ENCODE peak calls at places on chromosomes 3 and 15, in ten cellular contexts. D is transverse colon, K is breast epithelium, Z is stomach, S is spleen, E is lower leg skin, V is adrenal gland, H is Peyer's patch, P is A549, A is HepG2. J is an unnamed sample.

GRCh38 chr15:49468440-49468839 is 45.4 kb downstream of the FGF7 start:
- DNase-seq in H (no peak), Z (no peak), P (no peak), A (peak), K (no peak), S (no peak), D (no peak), E (peak), V (no peak), J (no peak)

GRCh38 chr3:55750525-55750924 is 263.4 kb upstream of the WNT5A start:
- DNase-seq in P (peak), E (no peak), K (peak), V (no peak), D (peak), Z (no peak), H (no peak), S (no peak), A (no peak), J (no peak)

GRCh38 chr3:136931587-136931986 is 26.2 kb upstream of the IL20RB start:
- DNase-seq in A (no peak), P (peak), H (no peak), S (no peak), Z (no peak), V (no peak), D (peak), E (no peak), K (no peak), J (no peak)

GRCh38 chr3:177810162-177810623 is 612.9 kb upstream of the TBL1XR1 start:
- DNase-seq in E (no peak), P (peak), K (no peak), V (no peak), H (no peak), Z (no peak), A (peak), S (no peak), D (no peak), J (no peak)

GRCh38 chr3:136957751-136958288 is at the start of gene IL20RB:
- DNase-seq in S (no peak), V (no peak), P (peak), E (peak), D (no peak), A (no peak), K (no peak), H (no peak), Z (no peak), J (no peak)

GRCh38 chr3:115825046-115825445 is 201.7 kb downstream of the GAP43 start:
- DNase-seq in P (no peak), A (peak), K (no peak), V (no peak), H (no peak), D (no peak), S (no peak), Z (no peak), E (no peak), J (no peak)

GRCh38 chr3:56788506-56788905 is 13.2 kb downstream of the ARHGEF3 start:
- DNase-seq in A (no peak), Z (no peak), K (no peak), P (no peak), S (no peak), V (no peak), E (no peak), D (no peak), H (no peak), J (no peak)

GRCh38 chr3:155034786-155035185 is 45.3 kb upstream of the MME start:
- DNase-seq in D (no peak), K (no peak), E (no peak), V (no peak), S (no peak), A (no peak), H (no peak), Z (no peak), P (no peak), J (no peak)

GRCh38 chr3:178562869-178563232 is 26.6 kb downstream of the KCNMB2 start:
- DNase-seq in E (no peak), H (no peak), K (no peak), V (no peak), P (no peak), D (no peak), S (no peak), Z (no peak), A (no peak), J (no peak)

GRCh38 chr15:69456208-69457166 is 3.9 kb downstream of the RPLP1 start:
- DNase-seq in V (no peak), D (no peak), S (no peak), P (no peak), Z (no peak), H (no peak), A (no peak), K (no peak), E (no peak), J (no peak)

GRCh38 chr3:132347095-132347494 is 29.9 kb downstream of the ACP3 start:
- DNase-seq in Z (peak), H (no peak), E (no peak), K (no peak), D (no peak), P (peak), A (peak), V (peak), S (no peak), J (no peak)

GRCh38 chr3:108022316-108023150 is 68.3 kb downstream of the CD47 start:
- DNase-seq in Z (no peak), E (no peak), S (no peak), D (no peak), P (no peak), V (no peak), K (no peak), A (no peak), H (no peak), J (no peak)

GRCh38 chr3:105284876-105285275 is 81.8 kb upstream of the ALCAM start:
- DNase-seq in P (no peak), V (no peak), Z (no peak), H (no peak), K (no peak), S (no peak), D (no peak), A (no peak), E (no peak), J (no peak)

GRCh38 chr3:170419301-170420087 is 826 bp downstream of the CLDN11 start:
- DNase-seq in S (peak), D (no peak), H (no peak), K (peak), A (no peak), V (no peak), E (no peak), P (no peak), Z (no peak), J (peak)

GRCh38 chr3:100726706-100727105 is 17.4 kb downstream of the TFG start:
- DNase-seq in H (no peak), D (no peak), V (no peak), E (no peak), K (no peak), A (no peak), P (no peak), S (no peak), Z (no peak), J (no peak)

GRCh38 chr3:69806735-69807438 is 67.6 kb downstream of the MITF start:
- DNase-seq in Z (no peak), S (no peak), E (no peak), H (no peak), V (no peak), A (no peak), K (no peak), P (no peak), D (no peak), J (no peak)

GRCh38 chr3:30302027-30302426 is 304.4 kb upstream of the TGFBR2 start:
- DNase-seq in S (no peak), H (no peak), Z (no peak), K (no peak), E (no peak), P (peak), A (peak), D (no peak), V (no peak), J (no peak)

GRCh38 chr3:25554376-25554775 is 110.3 kb downstream of the TOP2B start:
- DNase-seq in S (no peak), E (no peak), A (no peak), Z (no peak), D (no peak), K (no peak), P (no peak), H (no peak), V (no peak), J (no peak)

GRCh38 chr3:86993704-86994103 is 2.8 kb upstream of the VGLL3 start:
- DNase-seq in K (no peak), Z (no peak), D (no peak), A (no peak), H (no peak), E (no peak), V (no peak), P (peak), S (no peak), J (no peak)

GRCh38 chr3:115922681-115923347 is 299.5 kb downstream of the GAP43 start:
- DNase-seq in D (no peak), Z (no peak), A (peak), H (no peak), K (no peak), P (peak), E (no peak), V (no peak), S (no peak), J (no peak)

GRCh38 chr3:119463171-119464169 is at the start of gene TMEM39A:
- DNase-seq in Z (peak), A (peak), V (peak), S (peak), D (peak), H (peak), E (peak), P (peak), K (peak), J (peak)
- TF ChIP-seq POLR2A in Z (no peak), A (peak), V (peak), S (peak), D (peak), H (peak), E (no peak), P (peak), K (peak), J (peak)

DNA sequence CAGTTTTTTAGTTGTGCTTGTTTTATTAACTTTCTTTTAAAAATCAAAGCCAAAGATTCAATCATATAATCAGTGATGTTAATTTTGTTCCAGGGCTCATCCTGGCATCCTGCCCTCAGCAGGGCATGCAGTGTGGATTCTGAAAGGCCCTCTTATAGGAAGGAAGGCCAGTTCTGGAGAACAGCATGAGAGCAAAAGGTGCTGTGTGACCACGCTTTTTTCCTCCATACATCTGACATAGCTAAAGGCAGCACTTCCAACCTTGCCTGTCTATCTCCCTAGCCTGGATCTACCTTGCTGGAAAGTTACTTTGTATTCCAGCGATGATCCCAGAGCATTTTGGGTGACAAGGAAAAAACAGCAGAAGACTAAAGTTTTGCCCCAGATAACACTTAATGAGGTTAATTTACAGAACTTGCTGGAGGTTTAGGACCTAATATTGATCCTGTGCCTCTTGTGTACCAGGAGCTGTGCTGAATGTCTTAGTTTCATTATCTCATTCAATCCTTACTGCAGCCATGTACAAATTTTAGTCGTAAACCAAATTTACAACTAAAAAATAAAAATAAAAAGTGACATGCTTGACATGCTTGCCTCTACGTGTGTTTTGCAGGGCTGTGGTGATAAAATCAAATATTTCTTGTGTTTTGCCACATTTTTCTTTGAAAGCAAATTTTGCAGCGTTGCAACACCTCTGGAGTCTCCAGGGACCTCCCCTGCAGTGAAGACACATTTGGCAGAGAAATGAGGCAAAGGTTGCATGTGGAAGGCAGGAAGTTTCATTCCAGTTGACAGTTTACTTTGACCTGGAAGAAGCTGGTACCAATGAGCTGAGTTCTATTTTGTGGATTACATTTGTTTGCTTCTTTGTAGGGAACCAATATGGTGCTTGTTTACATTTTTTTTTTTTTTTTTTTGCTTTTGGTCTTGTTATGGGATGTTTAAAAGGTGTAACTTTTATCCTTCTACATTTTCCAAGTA is 13.2 kb downstream of the IL1RAP start:
- DNase-seq in V (no peak), A (peak), D (no peak), H (no peak), Z (no peak), P (no peak), S (no peak), E (no peak), K (no peak), J (no peak)
- TF ChIP-seq POLR2A in V (no peak), A (no peak), D (no peak), H (no peak), Z (no peak), P (no peak), S (no peak), E (no peak), K (no peak), J (no peak)

GRCh38 chr3:112583105-112583504 is 21.3 kb downstream of the SLC35A5 start:
- DNase-seq in K (no peak), H (no peak), P (no peak), E (no peak), V (no peak), D (no peak), Z (no peak), A (no peak), S (no peak), J (no peak)

GRCh38 chr3:112593258-112593657 is 31.4 kb downstream of the SLC35A5 start:
- DNase-seq in P (no peak), E (no peak), H (no peak), A (no peak), K (no peak), S (no peak), V (no peak), Z (no peak), D (no peak), J (no peak)

GRCh38 chr3:112582242-112582874 is 20.5 kb downstream of the SLC35A5 start:
- DNase-seq in P (peak), E (no peak), S (no peak), Z (no peak), V (no peak), D (no peak), K (no peak), H (no peak), A (peak), J (peak)

GRCh38 chr3:112585782-112586181 is 23.9 kb downstream of the SLC35A5 start:
- DNase-seq in V (no peak), S (no peak), A (no peak), P (no peak), K (no peak), D (no peak), H (no peak), E (no peak), Z (no peak), J (no peak)

DNA sequence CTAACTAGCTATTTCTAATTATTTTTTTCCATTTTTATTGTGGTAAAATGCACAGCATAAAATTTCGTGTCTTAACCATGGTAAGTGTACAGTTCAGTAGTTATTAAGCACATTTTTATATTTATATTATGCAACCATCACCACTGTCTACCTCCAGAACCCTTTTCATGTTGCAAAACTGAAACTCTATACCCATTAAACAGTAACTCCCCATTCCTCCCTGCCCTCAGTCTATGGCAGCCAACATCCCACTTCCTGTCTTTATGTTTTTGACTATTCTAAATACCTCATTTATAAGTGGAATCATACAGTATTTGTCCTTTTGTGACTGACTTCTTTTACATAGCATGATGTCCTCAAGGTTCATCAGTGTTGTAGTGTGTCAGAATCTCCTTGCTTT is 25.5 kb downstream of the SLC35A5 start:
- DNase-seq in A (no peak), S (no peak), P (no peak), Z (no peak), K (no peak), E (no peak), V (no peak), H (no peak), D (no peak), J (no peak)
- TF ChIP-seq POLR2A in A (no peak), S (no peak), P (no peak), Z (no peak), K (no peak), E (no peak), V (no peak), H (no peak), D (no peak), J (no peak)

GRCh38 chr3:40770046-40770445 is 245.3 kb downstream of the ZNF621 start:
- DNase-seq in D (peak), Z (no peak), K (no peak), A (no peak), S (no peak), V (no peak), P (no peak), H (no peak), E (peak), J (no peak)
- TF ChIP-seq POLR2A in D (no peak), Z (no peak), K (no peak), A (no peak), S (no peak), V (no peak), P (no peak), H (no peak), E (no peak), J (no peak)

GRCh38 chr3:149507491-149508324 is 33.2 kb downstream of the TM4SF4 start:
- DNase-seq in S (no peak), Z (no peak), V (no peak), D (no peak), H (no peak), K (no peak), P (no peak), E (no peak), A (no peak), J (no peak)
- TF ChIP-seq POLR2A in S (no peak), Z (no peak), V (no peak), D (no peak), H (no peak), K (no peak), P (no peak), E (no peak), A (no peak), J (no peak)

GRCh38 chr15:41918506-41919126 is 24.8 kb upstream of the SPTBN5 start:
- DNase-seq in Z (no peak), D (no peak), P (no peak), S (peak), E (no peak), K (no peak), H (no peak), V (no peak), A (no peak), J (no peak)

GRCh38 chr15:41919954-41920538 is 26.2 kb upstream of the SPTBN5 start:
- DNase-seq in V (no peak), E (no peak), P (peak), K (no peak), S (no peak), A (no peak), D (no peak), Z (peak), H (no peak), J (no peak)

GRCh38 chr15:41921167-41921566 is 27.3 kb upstream of the SPTBN5 start:
- DNase-seq in A (no peak), S (no peak), V (no peak), E (no peak), H (no peak), D (no peak), Z (no peak), P (no peak), K (no peak), J (no peak)

GRCh38 chr15:41917767-41918430 is 24.0 kb upstream of the SPTBN5 start:
- DNase-seq in P (peak), H (peak), V (no peak), D (no peak), Z (peak), A (no peak), K (no peak), E (no peak), S (peak), J (peak)

DNA sequence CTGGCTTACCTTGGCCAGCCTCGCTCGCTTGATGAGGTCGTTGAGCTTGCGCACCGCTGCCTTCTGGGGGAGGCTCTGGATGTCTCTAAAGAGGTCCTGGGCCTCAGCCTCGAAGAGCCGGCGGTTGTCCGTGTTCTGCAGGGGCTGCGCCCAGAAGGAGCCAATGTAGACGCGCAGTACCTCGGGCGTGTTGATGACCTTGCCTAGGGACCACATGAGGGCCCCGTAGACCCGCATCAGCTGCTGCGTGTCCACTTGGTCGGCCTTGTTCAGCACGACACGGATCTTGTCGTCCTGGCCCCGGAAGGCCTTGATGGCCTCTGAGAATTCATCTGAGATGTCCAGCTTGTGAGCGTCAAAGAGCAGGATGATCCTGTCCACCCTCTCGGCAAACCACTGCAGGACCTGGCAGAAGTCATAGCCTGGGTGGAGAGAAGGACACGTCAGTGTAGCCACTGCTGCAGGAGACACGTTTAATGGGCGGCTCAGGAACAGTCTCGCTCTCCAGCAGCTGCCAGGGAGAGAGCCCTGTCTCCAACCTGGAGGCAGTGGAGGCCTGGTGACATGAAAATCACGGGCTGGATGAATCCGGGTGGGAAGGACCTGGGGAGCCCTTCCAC is 25.5 kb upstream of the SPTBN5 start:
- DNase-seq in A (no peak), P (no peak), V (no peak), H (no peak), K (no peak), E (no peak), D (no peak), Z (no peak), S (peak), J (no peak)
- TF ChIP-seq POLR2A in A (no peak), P (no peak), V (no peak), H (no peak), K (no peak), E (no peak), D (no peak), Z (no peak), S (no peak), J (no peak)

GRCh38 chr3:51395493-51396213 is 4.6 kb downstream of the RBM15B start:
- DNase-seq in H (no peak), Z (no peak), A (no peak), V (no peak), P (no peak), D (no peak), S (no peak), K (no peak), E (no peak), J (no peak)
- TF ChIP-seq POLR2A in H (no peak), Z (no peak), A (peak), V (no peak), P (no peak), D (no peak), S (no peak), K (no peak), E (no peak), J (peak)

GRCh38 chr15:43105778-43106485 is at the start of gene UBR1:
- DNase-seq in S (peak), D (peak), V (peak), Z (peak), A (peak), P (peak), K (peak), E (peak), H (peak), J (peak)
- TF ChIP-seq POLR2A in S (no peak), D (peak), V (no peak), Z (no peak), A (peak), P (peak), K (peak), E (no peak), H (peak), J (peak)